ENCODE peak calls at places on chromosomes 1 and 21, in six cellular contexts. H is endothelial cell, R is IMR-90, E is gastrocnemius medialis, D is A549, M is fibroblast of lung. I is an unnamed sample.

GRCh38 chr1:179709841-179710329 is 33.2 kb upstream of the FAM163A start:
- DNase-seq in M (peak; percentile 23), D (no peak), E (peak; percentile 15), H (no peak), R (peak; percentile 72), I (no peak)

GRCh38 chr1:94110021-94110761 is 10.8 kb downstream of the ABCA4 start:
- DNase-seq in D (no peak), M (no peak), R (no peak), H (no peak), E (no peak), I (no peak)

GRCh38 chr1:46509414-46509813 is 19.8 kb downstream of the DMBX1 start:
- DNase-seq in R (no peak), D (no peak), M (no peak), H (no peak), E (no peak), I (no peak)

GRCh38 chr1:160830321-160831153 is 32.1 kb downstream of the CD244 start:
- DNase-seq in E (no peak), R (peak; percentile 18), D (peak; percentile 73), H (peak; percentile 89), M (peak; percentile 28), I (peak; percentile 58)

GRCh38 chr1:8976896-8977295 is 31.2 kb downstream of the CA6 start:
- DNase-seq in E (no peak), M (peak; percentile 39), H (no peak), R (no peak), D (no peak), I (no peak)

GRCh38 chr1:184362876-184363275 is 24.0 kb upstream of the C1orf21 start:
- DNase-seq in H (no peak), E (peak; percentile 51), M (no peak), R (peak; percentile 38), D (no peak), I (no peak)

GRCh38 chr1:160707171-160708109 is 4.2 kb downstream of the CD48 start:
- DNase-seq in R (no peak), E (no peak), M (no peak), H (no peak), D (no peak), I (no peak)

GRCh38 chr21:42747746-42748351 is 94.4 kb downstream of the PDE9A start:
- DNase-seq in D (no peak), E (no peak), R (no peak), M (no peak), H (no peak), I (no peak)

GRCh38 chr1:23210351-23210785 is 6.9 kb downstream of the HTR1D start:
- DNase-seq in R (no peak), H (no peak), M (no peak), D (peak; percentile 69), E (no peak), I (no peak)

GRCh38 chr1:224331326-224331725 is 1.4 kb upstream of the NVL start:
- DNase-seq in E (no peak), M (no peak), D (no peak), H (no peak), R (no peak), I (no peak)

GRCh38 chr1:50967416-50968020 is 2.5 kb upstream of the CDKN2C start:
- DNase-seq in R (no peak), E (no peak), M (no peak), H (no peak), D (no peak), I (no peak)

GRCh38 chr1:147627435-147628110 is 42.8 kb downstream of the ACP6 start:
- DNase-seq in R (peak; percentile 44), H (peak; percentile 60), M (peak; percentile 29), D (peak; percentile 43), E (peak; percentile 54), I (no peak)

GRCh38 chr1:160781914-160782689 is 13.9 kb upstream of the LY9 start:
- DNase-seq in R (no peak), E (no peak), D (no peak), M (no peak), H (no peak), I (no peak)

GRCh38 chr1:192099328-192099727 is 58.9 kb upstream of the RGS18 start:
- DNase-seq in E (no peak), R (no peak), H (no peak), D (no peak), M (no peak), I (no peak)
- TF ChIP-seq CTCF in E (no peak), R (no peak), H (no peak), D (no peak), M (no peak), I (no peak)

DNA sequence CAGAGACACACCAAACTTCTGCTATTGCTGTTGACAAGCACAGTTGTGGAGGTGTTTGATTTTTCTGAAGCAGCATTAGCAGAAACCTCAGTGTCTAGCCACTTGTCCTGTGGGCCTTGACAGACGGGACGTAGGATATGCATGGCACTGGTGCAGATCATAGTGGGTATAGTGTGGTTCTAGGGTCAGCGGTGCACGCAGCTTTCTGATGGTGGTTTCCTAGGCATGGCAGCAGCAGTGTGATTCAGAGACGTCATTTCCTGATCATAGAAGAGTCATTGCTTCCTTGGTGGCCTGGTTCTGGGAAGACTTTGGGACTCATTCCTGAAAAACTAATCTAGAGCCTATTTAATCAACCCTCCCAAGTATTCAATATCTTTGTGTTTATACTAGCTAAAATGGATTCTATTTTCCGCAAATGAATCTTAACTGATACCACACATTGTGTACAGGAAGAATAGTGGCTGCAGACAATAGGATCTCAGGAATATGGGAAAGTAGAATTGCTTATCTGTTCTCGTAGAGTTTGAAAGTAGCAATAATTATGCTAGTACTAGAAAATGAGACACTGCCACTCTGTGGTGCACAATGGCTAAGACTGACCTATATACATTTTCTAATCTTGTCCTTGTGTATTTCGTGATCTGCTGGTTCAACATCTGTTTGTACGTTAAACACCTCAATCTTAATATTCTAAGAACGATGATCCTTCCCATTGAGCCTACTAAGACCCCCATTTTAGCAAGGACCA is 2.8 kb upstream of the USP1 start:
- DNase-seq in D (no peak), E (no peak), M (no peak), R (no peak), H (no peak), I (no peak)
- TF ChIP-seq CTCF in D (no peak), E (no peak), M (no peak), R (no peak), H (no peak), I (no peak)

GRCh38 chr1:83583351-83584014 is 415.4 kb downstream of the TTLL7 start:
- DNase-seq in R (no peak), H (no peak), D (peak; percentile 4), E (no peak), M (no peak), I (no peak)
- TF ChIP-seq CTCF in R (no peak), H (no peak), D (no peak), E (no peak), M (no peak), I (no peak)

GRCh38 chr1:169545472-169545871 is 40.8 kb downstream of the F5 start:
- DNase-seq in H (no peak), M (no peak), E (no peak), D (no peak), R (no peak), I (no peak)

GRCh38 chr1:169548312-169548711 is 38.0 kb downstream of the F5 start:
- DNase-seq in H (no peak), M (no peak), R (no peak), E (no peak), D (no peak), I (no peak)

GRCh38 chr1:169546087-169546995 is 39.9 kb downstream of the F5 start:
- DNase-seq in R (peak; percentile 79), E (peak; percentile 38), D (peak; percentile 74), M (peak; percentile 70), H (peak; percentile 57), I (no peak)

GRCh38 chr1:169550294-169550693 is 36.0 kb downstream of the F5 start:
- DNase-seq in R (peak; percentile 38), D (peak; percentile 58), H (no peak), E (no peak), M (peak; percentile 16), I (no peak)
- TF ChIP-seq CTCF in R (peak; percentile 52), D (peak; percentile 57), H (peak; percentile 31), E (peak; percentile 38), M (peak; percentile 32), I (no peak)

GRCh38 chr1:3907031-3907534 is 7.0 kb upstream of the C1orf174 start:
- DNase-seq in H (peak; percentile 35), M (no peak), R (no peak), D (peak; percentile 53), E (no peak), I (no peak)
- TF ChIP-seq CTCF in H (no peak), M (no peak), R (no peak), D (no peak), E (no peak), I (no peak)

DNA sequence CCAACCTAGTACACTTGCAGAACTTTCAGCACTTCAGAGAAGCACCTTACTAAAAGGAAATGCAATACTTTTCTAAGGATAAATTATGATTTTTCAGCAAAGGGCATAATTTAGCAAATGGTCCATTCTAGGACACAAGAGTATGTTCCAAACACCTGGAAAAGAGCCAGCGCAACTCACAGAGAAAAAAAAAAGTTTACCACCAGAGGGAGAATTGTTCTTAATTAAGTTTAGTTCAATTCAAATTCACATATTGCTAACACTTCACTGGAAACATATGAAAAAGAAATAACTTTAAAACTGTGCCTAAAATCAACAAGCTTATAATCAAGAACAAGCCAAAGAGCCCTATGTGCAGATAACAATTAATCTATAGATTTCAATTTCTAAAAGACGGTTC is 338.1 kb downstream of the SEC16B start:
- DNase-seq in R (no peak), E (no peak), H (no peak), M (no peak), D (no peak), I (no peak)
- TF ChIP-seq CTCF in R (no peak), E (no peak), H (no peak), M (no peak), D (no peak), I (no peak)

DNA sequence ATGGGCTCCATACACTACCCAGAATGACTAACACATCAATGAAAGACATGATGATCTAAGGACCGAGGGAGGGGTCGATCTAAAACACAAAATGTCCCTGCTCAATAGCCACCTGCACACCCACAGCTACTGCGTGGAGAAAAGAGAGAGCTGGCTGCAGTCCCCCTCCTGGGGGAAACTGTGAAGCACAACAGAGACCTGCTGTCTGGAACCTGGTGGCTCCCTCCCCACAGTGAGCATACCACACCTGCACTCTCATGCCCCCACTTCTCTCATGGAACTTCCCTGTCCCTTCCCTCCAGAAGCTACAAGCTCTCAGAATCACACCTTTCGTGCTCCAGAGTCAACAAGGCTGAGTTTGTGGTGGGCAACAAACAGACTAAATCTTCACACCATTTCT is 130.1 kb upstream of the ERG start:
- DNase-seq in H (no peak), D (no peak), M (no peak), E (no peak), R (no peak), I (no peak)
- TF ChIP-seq CTCF in H (no peak), D (no peak), M (no peak), E (no peak), R (no peak), I (no peak)

I was measured in coronary artery.